ENCODE peak calls at places on chromosomes 2 and 18, in six cellular contexts. V, P, U, W, X and Y are unnamed samples.

GRCh38 chr2:139990646-139991335 is 1210.6 kb upstream of the NXPH2 start:
- DNase-seq in V (no peak), P (no peak), U (no peak), W (no peak), X (no peak), Y (no peak)

GRCh38 chr18:54835944-54836343 is 7.7 kb downstream of the RAB27B start:
- DNase-seq in V (no peak), P (no peak), U (no peak), W (no peak), X (no peak), Y (no peak)

GRCh38 chr2:192288290-192288689 is 93.6 kb upstream of the TMEFF2 start:
- DNase-seq in V (no peak), P (no peak), U (no peak), W (no peak), X (no peak), Y (no peak)

GRCh38 chr2:85235281-85235680 is 92.5 kb downstream of the TGOLN2 start:
- DNase-seq in V (no peak), P (no peak), U (no peak), W (no peak), X (no peak), Y (no peak)

GRCh38 chr2:240234503-240234951 is 94.1 kb upstream of the OTOS start:
- DNase-seq in V (no peak), P (no peak), U (no peak), W (no peak), X (no peak), Y (no peak)

GRCh38 chr2:21535826-21536225 is 412.1 kb downstream of the TDRD15 start:
- DNase-seq in V (no peak), P (peak; percentile 0), U (no peak), W (no peak), X (no peak), Y (no peak)

GRCh38 chr2:176106636-176107539 is at the start of gene HOXD11:
- DNase-seq in V (no peak), P (no peak), U (peak; percentile 31), W (peak; percentile 78), X (peak; percentile 92), Y (no peak)

GRCh38 chr2:24559714-24560113 is 68.7 kb downstream of the NCOA1 start:
- DNase-seq in V (no peak), P (no peak), U (no peak), W (no peak), X (no peak), Y (no peak)

GRCh38 chr18:3914116-3914515 is 464.1 kb downstream of the TGIF1 start:
- DNase-seq in V (no peak), P (no peak), U (no peak), W (no peak), X (no peak), Y (no peak)

GRCh38 chr2:218325566-218326160 is 31.0 kb upstream of the CATIP start:
- DNase-seq in V (no peak), P (no peak), U (no peak), W (no peak), X (no peak), Y (no peak)

GRCh38 chr2:218322756-218323525 is 30.6 kb upstream of the TMBIM1 start:
- DNase-seq in V (peak; percentile 79), P (peak; percentile 88), U (peak; percentile 84), W (peak; percentile 95), X (peak; percentile 77), Y (no peak)

GRCh38 chr2:218326315-218326714 is 30.3 kb upstream of the CATIP start:
- DNase-seq in V (no peak), P (no peak), U (no peak), W (no peak), X (no peak), Y (no peak)

GRCh38 chr2:218320704-218321336 is 28.5 kb upstream of the TMBIM1 start:
- DNase-seq in V (no peak), P (no peak), U (no peak), W (no peak), X (no peak), Y (no peak)

GRCh38 chr2:218323526-218324472 is 31.5 kb upstream of the TMBIM1 start:
- DNase-seq in V (no peak), P (no peak), U (peak; percentile 13), W (peak; percentile 73), X (no peak), Y (no peak)
- TF ChIP-seq POLR2A in V (no peak), P (no peak), U (no peak), W (no peak), X (no peak), Y (no peak)

GRCh38 chr2:131543385-131543891 is 15.8 kb downstream of the CCDC74A start:
- DNase-seq in V (no peak), P (peak; percentile 57), U (no peak), W (no peak), X (no peak), Y (no peak)

GRCh38 chr2:131542438-131543384 is 15.0 kb downstream of the CCDC74A start:
- DNase-seq in V (no peak), P (no peak), U (no peak), W (no peak), X (no peak), Y (no peak)
- H3K27ac ChIP-seq in V (no peak overlapping the region), P (no peak overlapping the region), U (no peak overlapping the region), W (no peak overlapping the region), X (no peak overlapping the region), Y (no peak overlapping the region)

DNA sequence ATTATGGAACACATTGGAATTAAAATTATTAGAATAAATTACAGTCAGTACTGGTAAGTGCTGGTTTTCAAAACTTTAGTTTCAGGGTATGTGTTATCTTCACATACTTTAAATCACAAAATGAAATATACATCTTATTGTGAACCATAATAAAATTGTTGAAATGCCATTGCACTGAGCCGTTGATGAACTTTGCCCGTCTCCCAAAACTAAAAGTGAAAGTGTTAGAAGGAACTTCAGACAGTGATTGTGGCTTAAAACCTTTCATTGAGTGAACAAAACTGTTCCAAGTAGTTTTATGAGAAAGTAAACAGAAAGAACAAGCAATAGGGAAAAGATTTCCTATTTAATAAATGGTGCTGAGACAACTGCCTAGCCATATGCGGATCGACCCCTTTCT is 811.6 kb downstream of the PLCL1 start:
- DNase-seq in V (no peak), P (no peak), U (no peak), W (no peak), X (no peak), Y (no peak)
- H3K4me3 ChIP-seq in V (no peak overlapping the region), P (no peak overlapping the region), U (no peak overlapping the region), W (no peak overlapping the region), X (peak overlapping the region; percentile 4), Y (no peak overlapping the region)

GRCh38 chr2:207529330-207530159 is at the start of gene CREB1:
- DNase-seq in V (peak; percentile 99), P (peak; percentile 95), U (peak; percentile 86), W (peak; percentile 100), X (peak; percentile 99), Y (peak; percentile 88)
- TF ChIP-seq POLR2A in V (peak; percentile 64), P (peak; percentile 92), U (peak; percentile 82), W (peak; percentile 77), X (peak; percentile 23), Y (peak; percentile 97)

GRCh38 chr2:74529357-74530238 is at the start of the genes AUP1 and HTRA2:
- DNase-seq in V (peak; percentile 99), P (peak; percentile 99), U (peak; percentile 100), W (peak; percentile 94), X (peak; percentile 99), Y (peak; percentile 92)
- H3K27ac ChIP-seq in V (peak within 1 kb of the TSS; percentile 91), P (peak within 1 kb of the TSS; percentile 94), U (peak within 1 kb of the TSS; percentile 96), W (peak within 1 kb of the TSS; percentile 90), X (peak within 1 kb of the TSS; percentile 91), Y (peak within 1 kb of the TSS; percentile 90)

DNA sequence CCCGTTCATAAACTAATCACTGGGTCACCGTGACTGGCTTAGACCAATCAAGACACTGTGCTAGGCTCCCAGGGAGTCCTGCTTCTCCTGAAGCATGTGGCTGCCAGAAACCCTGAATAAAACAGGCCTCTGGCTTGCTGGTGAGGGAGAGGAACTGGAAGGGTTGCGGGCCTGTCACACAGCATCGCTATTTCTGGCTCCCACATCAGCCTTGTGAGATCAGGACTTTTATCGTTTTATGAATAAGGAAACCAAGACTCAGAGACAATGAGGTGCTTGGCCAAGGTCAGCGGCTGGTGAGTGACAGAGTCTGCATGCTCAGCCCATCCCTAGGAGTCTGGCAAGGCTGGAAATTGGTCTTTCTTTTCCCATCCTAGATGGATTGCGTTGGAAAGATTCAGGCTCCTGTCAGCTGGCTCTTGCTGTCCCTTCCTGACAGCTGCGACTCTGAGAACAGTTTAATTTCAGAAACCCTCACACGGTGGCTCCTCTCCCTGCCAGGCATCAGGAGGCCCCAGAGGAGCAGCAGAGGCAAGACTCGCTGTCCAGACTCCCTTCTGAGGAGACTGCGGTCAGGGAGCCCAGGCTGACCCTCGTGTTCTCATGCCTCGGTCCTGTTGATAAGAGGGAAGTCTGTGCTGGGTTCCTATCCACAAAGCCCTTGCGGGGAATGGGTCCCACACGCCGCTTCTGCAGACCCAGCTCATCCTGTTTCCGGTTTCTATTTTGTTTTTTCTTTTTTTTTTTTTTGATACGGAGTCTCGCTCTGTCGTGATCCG is 104.4 kb upstream of the TAF1B start:
- DNase-seq in V (no peak), P (no peak), U (no peak), W (no peak), X (no peak), Y (no peak)
- H3K4me3 ChIP-seq in V (peak overlapping the region; percentile 40), P (no peak overlapping the region), U (no peak overlapping the region), W (no peak overlapping the region), X (peak overlapping the region; percentile 47), Y (peak overlapping the region; percentile 56)

GRCh38 chr2:166133653-166134052 is 5.8 kb upstream of the SCN1A start:
- DNase-seq in V (no peak), P (no peak), U (no peak), W (no peak), X (no peak), Y (no peak)

GRCh38 chr2:166135152-166135848 is 7.5 kb upstream of the SCN1A start:
- DNase-seq in V (no peak), P (no peak), U (no peak), W (no peak), X (no peak), Y (no peak)

GRCh38 chr2:166137331-166137730 is 9.5 kb upstream of the SCN1A start:
- DNase-seq in V (no peak), P (no peak), U (no peak), W (no peak), X (no peak), Y (no peak)

GRCh38 chr2:166134252-166135151 is 6.7 kb upstream of the SCN1A start:
- DNase-seq in V (no peak), P (no peak), U (no peak), W (no peak), X (no peak), Y (no peak)

GRCh38 chr2:166135849-166136258 is 8.0 kb upstream of the SCN1A start:
- DNase-seq in V (no peak), P (no peak), U (no peak), W (no peak), X (no peak), Y (no peak)
- TF ChIP-seq POLR2A in V (no peak), P (no peak), U (no peak), W (no peak), X (no peak), Y (no peak)